ENCODE peak calls at places on chromosomes 3 and 15, in nine cellular contexts. One of them, this sample, is unnamed.

GRCh38 chr3:151564261-151564660 is 103.4 kb upstream of the IGSF10 start:
- DNase-seq in colonic mucosa: no peak
- DNase-seq in Caco-2: no peak
- DNase-seq in sigmoid colon: no peak
- DNase-seq in HepG2: no peak
- DNase-seq in ascending aorta: no peak
- DNase-seq in fibroblast of pulmonary artery: no peak
- DNase-seq in right lobe of liver: no peak
- DNase-seq in CD8-positive, alpha-beta T cell: no peak
- DNase-seq in this sample: no peak

GRCh38 chr15:73996939-73997338 is 2.4 kb downstream of the PML start:
- DNase-seq in fibroblast of pulmonary artery: peak
- DNase-seq in HepG2: no peak
- DNase-seq in CD8-positive, alpha-beta T cell: peak
- DNase-seq in right lobe of liver: no peak
- DNase-seq in sigmoid colon: peak
- DNase-seq in Caco-2: no peak
- DNase-seq in ascending aorta: no peak
- DNase-seq in colonic mucosa: no peak
- DNase-seq in this sample: peak

GRCh38 chr3:179476215-179476614 is 24.9 kb upstream of the GNB4 start:
- DNase-seq in sigmoid colon: no peak
- DNase-seq in HepG2: no peak
- DNase-seq in right lobe of liver: no peak
- DNase-seq in fibroblast of pulmonary artery: no peak
- DNase-seq in colonic mucosa: no peak
- DNase-seq in Caco-2: no peak
- DNase-seq in CD8-positive, alpha-beta T cell: no peak
- DNase-seq in ascending aorta: no peak
- DNase-seq in this sample: no peak

GRCh38 chr3:59386165-59386564 is 336.3 kb upstream of the CFAP20DC start:
- DNase-seq in ascending aorta: no peak
- DNase-seq in HepG2: no peak
- DNase-seq in right lobe of liver: no peak
- DNase-seq in sigmoid colon: no peak
- DNase-seq in colonic mucosa: no peak
- DNase-seq in CD8-positive, alpha-beta T cell: no peak
- DNase-seq in Caco-2: no peak
- DNase-seq in fibroblast of pulmonary artery: no peak
- DNase-seq in this sample: no peak

GRCh38 chr3:121809249-121809648 is 25.6 kb downstream of the IQCB1 start:
- DNase-seq in sigmoid colon: no peak
- DNase-seq in HepG2: no peak
- DNase-seq in Caco-2: no peak
- DNase-seq in CD8-positive, alpha-beta T cell: no peak
- DNase-seq in fibroblast of pulmonary artery: no peak
- DNase-seq in right lobe of liver: no peak
- DNase-seq in colonic mucosa: no peak
- DNase-seq in ascending aorta: no peak
- DNase-seq in this sample: no peak

GRCh38 chr15:89999676-90000174 is 1.4 kb upstream of the ZNF710 start:
- DNase-seq in right lobe of liver: no peak
- DNase-seq in sigmoid colon: peak
- DNase-seq in Caco-2: no peak
- DNase-seq in ascending aorta: no peak
- DNase-seq in fibroblast of pulmonary artery: no peak
- DNase-seq in CD8-positive, alpha-beta T cell: no peak
- DNase-seq in colonic mucosa: no peak
- DNase-seq in HepG2: no peak
- DNase-seq in this sample: no peak

GRCh38 chr15:92643849-92644815 is 11.4 kb downstream of the FAM174B start:
- DNase-seq in ascending aorta: no peak
- DNase-seq in HepG2: no peak
- DNase-seq in Caco-2: no peak
- DNase-seq in fibroblast of pulmonary artery: no peak
- DNase-seq in sigmoid colon: no peak
- DNase-seq in CD8-positive, alpha-beta T cell: no peak
- DNase-seq in right lobe of liver: peak
- DNase-seq in colonic mucosa: no peak
- DNase-seq in this sample: no peak

GRCh38 chr3:113898892-113899291 is 48.9 kb upstream of the ZDHHC23 start:
- DNase-seq in colonic mucosa: no peak
- DNase-seq in fibroblast of pulmonary artery: peak
- DNase-seq in ascending aorta: no peak
- DNase-seq in CD8-positive, alpha-beta T cell: no peak
- DNase-seq in right lobe of liver: no peak
- DNase-seq in sigmoid colon: no peak
- DNase-seq in HepG2: no peak
- DNase-seq in Caco-2: no peak
- DNase-seq in this sample: no peak

GRCh38 chr3:100386437-100387064 is 14.3 kb downstream of the TOMM70 start:
- DNase-seq in fibroblast of pulmonary artery: no peak
- DNase-seq in HepG2: peak
- DNase-seq in right lobe of liver: no peak
- DNase-seq in Caco-2: no peak
- DNase-seq in ascending aorta: no peak
- DNase-seq in sigmoid colon: no peak
- DNase-seq in colonic mucosa: no peak
- DNase-seq in CD8-positive, alpha-beta T cell: no peak
- DNase-seq in this sample: no peak

GRCh38 chr3:48129921-48130320 is 58.3 kb downstream of the CDC25A start:
- DNase-seq in colonic mucosa: no peak
- DNase-seq in right lobe of liver: no peak
- DNase-seq in CD8-positive, alpha-beta T cell: no peak
- DNase-seq in Caco-2: no peak
- DNase-seq in fibroblast of pulmonary artery: no peak
- DNase-seq in ascending aorta: no peak
- DNase-seq in HepG2: no peak
- DNase-seq in sigmoid colon: no peak
- DNase-seq in this sample: no peak

GRCh38 chr15:85097706-85098105 is 116.0 kb downstream of the PDE8A start:
- DNase-seq in ascending aorta: no peak
- DNase-seq in CD8-positive, alpha-beta T cell: no peak
- DNase-seq in fibroblast of pulmonary artery: peak
- DNase-seq in Caco-2: no peak
- DNase-seq in HepG2: no peak
- DNase-seq in sigmoid colon: no peak
- DNase-seq in right lobe of liver: no peak
- DNase-seq in colonic mucosa: no peak
- DNase-seq in this sample: no peak

GRCh38 chr3:111850481-111850880 is 8.6 kb upstream of the PHLDB2 start:
- DNase-seq in fibroblast of pulmonary artery: peak
- DNase-seq in sigmoid colon: no peak
- DNase-seq in colonic mucosa: no peak
- DNase-seq in ascending aorta: no peak
- DNase-seq in right lobe of liver: no peak
- DNase-seq in CD8-positive, alpha-beta T cell: no peak
- DNase-seq in HepG2: no peak
- DNase-seq in Caco-2: no peak
- DNase-seq in this sample: no peak

GRCh38 chr3:58271901-58272501 is 34.0 kb upstream of the RPP14 start:
- DNase-seq in Caco-2: no peak
- DNase-seq in colonic mucosa: peak
- DNase-seq in right lobe of liver: peak
- DNase-seq in sigmoid colon: no peak
- DNase-seq in HepG2: no peak
- DNase-seq in ascending aorta: no peak
- DNase-seq in fibroblast of pulmonary artery: peak
- DNase-seq in CD8-positive, alpha-beta T cell: no peak
- DNase-seq in this sample: no peak

GRCh38 chr3:72176537-72177041 is 391.6 kb upstream of the PROK2 start:
- DNase-seq in fibroblast of pulmonary artery: no peak
- DNase-seq in Caco-2: no peak
- DNase-seq in ascending aorta: no peak
- DNase-seq in HepG2: no peak
- DNase-seq in right lobe of liver: no peak
- DNase-seq in CD8-positive, alpha-beta T cell: no peak
- DNase-seq in colonic mucosa: no peak
- DNase-seq in sigmoid colon: no peak
- DNase-seq in this sample: no peak

GRCh38 chr15:70447927-70448698 is 315.2 kb downstream of the UACA start:
- DNase-seq in colonic mucosa: peak
- DNase-seq in HepG2: no peak
- DNase-seq in ascending aorta: no peak
- DNase-seq in fibroblast of pulmonary artery: no peak
- DNase-seq in Caco-2: no peak
- DNase-seq in right lobe of liver: no peak
- DNase-seq in sigmoid colon: no peak
- DNase-seq in CD8-positive, alpha-beta T cell: peak
- DNase-seq in this sample: peak

GRCh38 chr3:186746008-186746407 is 28.8 kb downstream of the KNG1 start:
- DNase-seq in ascending aorta: peak
- DNase-seq in CD8-positive, alpha-beta T cell: no peak
- DNase-seq in colonic mucosa: peak
- DNase-seq in Caco-2: peak
- DNase-seq in fibroblast of pulmonary artery: peak
- DNase-seq in right lobe of liver: peak
- DNase-seq in HepG2: peak
- DNase-seq in sigmoid colon: no peak
- DNase-seq in this sample: no peak

GRCh38 chr15:26590673-26591072 is 182.2 kb downstream of the GABRB3 start:
- DNase-seq in fibroblast of pulmonary artery: no peak
- DNase-seq in CD8-positive, alpha-beta T cell: no peak
- DNase-seq in ascending aorta: no peak
- DNase-seq in colonic mucosa: no peak
- DNase-seq in right lobe of liver: no peak
- DNase-seq in HepG2: no peak
- DNase-seq in sigmoid colon: no peak
- DNase-seq in Caco-2: no peak
- DNase-seq in this sample: no peak

GRCh38 chr15:67168694-67169093 is 85.8 kb downstream of the AAGAB start:
- DNase-seq in sigmoid colon: no peak
- DNase-seq in HepG2: no peak
- DNase-seq in Caco-2: no peak
- DNase-seq in CD8-positive, alpha-beta T cell: no peak
- DNase-seq in ascending aorta: no peak
- DNase-seq in fibroblast of pulmonary artery: no peak
- DNase-seq in colonic mucosa: no peak
- DNase-seq in right lobe of liver: no peak
- DNase-seq in this sample: no peak
- H3K4me3 ChIP-seq in sigmoid colon: no peak
- H3K4me3 ChIP-seq in HepG2: no peak
- H3K4me3 ChIP-seq in Caco-2: no peak
- H3K4me3 ChIP-seq in CD8-positive, alpha-beta T cell: no peak
- H3K4me3 ChIP-seq in ascending aorta: no peak
- H3K4me3 ChIP-seq in fibroblast of pulmonary artery: no peak
- H3K4me3 ChIP-seq in colonic mucosa: no peak
- H3K4me3 ChIP-seq in right lobe of liver: no peak
- H3K4me3 ChIP-seq in this sample: no peak

DNA sequence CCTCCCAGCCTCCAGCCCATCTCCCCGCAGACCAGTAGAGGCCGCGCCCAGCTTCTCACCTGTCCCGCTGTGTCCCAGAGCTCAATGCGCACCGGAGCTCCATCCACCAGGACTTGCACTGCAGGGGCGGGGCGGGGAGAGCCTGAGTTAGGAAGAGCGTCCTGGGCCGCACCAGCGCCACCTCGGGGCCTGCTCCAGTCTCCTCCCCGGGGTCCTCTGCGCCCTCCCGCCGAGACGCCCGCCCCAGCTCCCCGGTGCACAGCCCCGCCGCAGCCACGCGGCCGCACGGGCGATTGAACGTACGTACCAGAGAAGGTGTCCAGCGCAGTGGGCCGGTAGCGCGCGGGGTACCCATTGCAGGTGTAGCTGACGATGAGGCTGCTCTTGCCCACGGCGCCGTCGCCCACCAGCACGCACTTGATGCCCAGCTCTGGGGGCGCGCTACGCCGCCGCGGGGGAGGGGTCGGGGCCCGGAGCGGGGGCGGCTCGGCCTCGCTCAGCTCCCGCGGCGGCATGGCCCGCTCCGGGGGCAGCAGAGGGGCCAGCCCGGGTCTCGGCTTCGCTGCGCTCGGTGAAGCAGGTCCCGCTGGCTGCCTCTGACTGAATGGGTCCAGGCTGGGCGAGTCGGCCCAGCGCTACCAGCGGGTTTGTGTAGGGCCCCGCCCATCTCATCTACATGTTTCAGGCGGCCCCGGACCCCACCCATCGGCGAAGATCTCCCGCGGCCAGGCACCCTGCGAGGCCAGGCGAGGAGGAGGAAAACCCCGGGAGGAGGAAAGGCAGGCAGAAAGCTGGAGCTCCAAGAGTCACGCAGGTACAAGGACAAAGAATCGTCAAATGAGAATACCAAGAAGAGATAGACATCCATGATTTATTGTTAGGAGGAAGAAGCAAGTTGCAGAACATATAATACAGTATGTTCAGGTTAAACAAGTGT is at the start of gene RHOV:
- DNase-seq in Caco-2: peak
- DNase-seq in right lobe of liver: no peak
- DNase-seq in colonic mucosa: peak
- DNase-seq in CD8-positive, alpha-beta T cell: peak
- DNase-seq in HepG2: peak
- DNase-seq in fibroblast of pulmonary artery: peak
- DNase-seq in sigmoid colon: peak
- DNase-seq in ascending aorta: peak
- DNase-seq in this sample: peak
- H3K4me3 ChIP-seq in Caco-2: peak
- H3K4me3 ChIP-seq in right lobe of liver: peak
- H3K4me3 ChIP-seq in colonic mucosa: peak
- H3K4me3 ChIP-seq in CD8-positive, alpha-beta T cell: peak
- H3K4me3 ChIP-seq in HepG2: peak
- H3K4me3 ChIP-seq in fibroblast of pulmonary artery: peak
- H3K4me3 ChIP-seq in sigmoid colon: peak
- H3K4me3 ChIP-seq in ascending aorta: peak
- H3K4me3 ChIP-seq in this sample: peak

DNA sequence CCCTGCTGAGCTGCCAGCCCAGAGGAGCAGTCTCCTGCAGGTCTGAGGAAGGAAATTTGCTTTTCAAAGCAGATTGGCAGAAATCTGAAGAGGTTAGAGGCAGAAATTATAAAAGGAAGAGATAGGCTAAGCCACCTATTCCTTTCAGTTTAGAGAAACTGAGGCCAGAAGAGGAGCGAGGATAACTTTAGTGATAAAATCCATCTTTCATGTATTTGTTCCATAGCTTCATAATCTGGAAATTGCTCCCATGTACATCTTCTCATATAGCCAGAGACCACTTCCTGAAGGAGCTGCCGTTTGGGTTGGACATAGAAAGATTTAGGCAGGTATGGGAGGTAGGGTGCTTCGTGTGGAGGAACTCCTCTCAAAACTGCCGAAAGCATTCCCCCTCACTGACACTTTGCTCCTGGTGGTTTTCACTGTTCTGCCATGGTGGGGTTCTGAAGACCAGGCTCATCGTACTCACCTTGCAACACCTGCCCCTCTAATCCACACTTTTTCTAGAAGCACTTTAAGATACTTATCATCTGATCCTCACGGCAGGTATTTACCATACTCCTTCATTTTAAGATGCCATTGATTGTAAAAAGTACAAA is 670 bp upstream of the ACAP2 start:
- DNase-seq in sigmoid colon: no peak
- DNase-seq in HepG2: no peak
- DNase-seq in CD8-positive, alpha-beta T cell: no peak
- DNase-seq in right lobe of liver: no peak
- DNase-seq in fibroblast of pulmonary artery: no peak
- DNase-seq in ascending aorta: no peak
- DNase-seq in Caco-2: no peak
- DNase-seq in colonic mucosa: no peak
- DNase-seq in this sample: no peak
- H3K4me3 ChIP-seq in sigmoid colon: peak
- H3K4me3 ChIP-seq in HepG2: peak
- H3K4me3 ChIP-seq in CD8-positive, alpha-beta T cell: peak
- H3K4me3 ChIP-seq in right lobe of liver: peak
- H3K4me3 ChIP-seq in fibroblast of pulmonary artery: peak
- H3K4me3 ChIP-seq in ascending aorta: peak
- H3K4me3 ChIP-seq in Caco-2: peak
- H3K4me3 ChIP-seq in colonic mucosa: peak
- H3K4me3 ChIP-seq in this sample: peak

GRCh38 chr15:88897142-88897455 is 1.8 kb upstream of the HAPLN3 start:
- DNase-seq in CD8-positive, alpha-beta T cell: no peak
- DNase-seq in sigmoid colon: no peak
- DNase-seq in fibroblast of pulmonary artery: no peak
- DNase-seq in Caco-2: no peak
- DNase-seq in colonic mucosa: no peak
- DNase-seq in ascending aorta: no peak
- DNase-seq in right lobe of liver: no peak
- DNase-seq in HepG2: no peak
- DNase-seq in this sample: no peak
- H3K4me3 ChIP-seq in CD8-positive, alpha-beta T cell: peak
- H3K4me3 ChIP-seq in sigmoid colon: no peak
- H3K4me3 ChIP-seq in fibroblast of pulmonary artery: no peak
- H3K4me3 ChIP-seq in Caco-2: no peak
- H3K4me3 ChIP-seq in colonic mucosa: no peak
- H3K4me3 ChIP-seq in ascending aorta: no peak
- H3K4me3 ChIP-seq in right lobe of liver: no peak
- H3K4me3 ChIP-seq in HepG2: no peak
- H3K4me3 ChIP-seq in this sample: no peak

This sample was measured in Jurkat, Clone E6-1.